ENCODE peak calls at places on chromosomes 13 and 19, in five cellular contexts. One of them, this sample, is unnamed.

GRCh38 chr19:41927810-41928192 is 448 bp downstream of the ERFL start:
- DNase-seq in CD8-positive, alpha-beta memory T cell: no peak
- DNase-seq in adipocyte: no peak
- DNase-seq in astrocyte of the spinal cord: no peak
- DNase-seq in HCT116: no peak
- DNase-seq in this sample: no peak

GRCh38 chr13:20901668-20902437 is 693 bp downstream of the XPO4 start:
- DNase-seq in CD8-positive, alpha-beta memory T cell: no peak
- DNase-seq in adipocyte: peak; percentile 62
- DNase-seq in astrocyte of the spinal cord: peak; percentile 14
- DNase-seq in HCT116: peak; percentile 15
- DNase-seq in this sample: peak; percentile 20

GRCh38 chr19:18006895-18007604 is 920 bp upstream of the ARRDC2 start:
- DNase-seq in CD8-positive, alpha-beta memory T cell: peak; percentile 73
- DNase-seq in adipocyte: peak; percentile 92
- DNase-seq in astrocyte of the spinal cord: peak; percentile 73
- DNase-seq in HCT116: no peak
- DNase-seq in this sample: peak; percentile 68

GRCh38 chr19:8449830-8450229 is 5.1 kb downstream of the HNRNPM start:
- DNase-seq in CD8-positive, alpha-beta memory T cell: no peak
- DNase-seq in adipocyte: no peak
- DNase-seq in astrocyte of the spinal cord: no peak
- DNase-seq in HCT116: no peak
- DNase-seq in this sample: no peak

GRCh38 chr13:101202590-101202989 is 213.7 kb downstream of the NALCN start:
- DNase-seq in CD8-positive, alpha-beta memory T cell: no peak
- DNase-seq in adipocyte: no peak
- DNase-seq in astrocyte of the spinal cord: no peak
- DNase-seq in HCT116: no peak
- DNase-seq in this sample: no peak

GRCh38 chr13:79782541-79783216 is 301.7 kb downstream of the NDFIP2 start:
- DNase-seq in CD8-positive, alpha-beta memory T cell: no peak
- DNase-seq in adipocyte: no peak
- DNase-seq in astrocyte of the spinal cord: peak; percentile 80
- DNase-seq in HCT116: no peak
- DNase-seq in this sample: peak; percentile 53

GRCh38 chr13:108437496-108437895 is 168.0 kb downstream of the TNFSF13B start:
- DNase-seq in CD8-positive, alpha-beta memory T cell: no peak
- DNase-seq in adipocyte: peak; percentile 62
- DNase-seq in astrocyte of the spinal cord: peak; percentile 59
- DNase-seq in HCT116: no peak
- DNase-seq in this sample: no peak

GRCh38 chr13:103101902-103102301 is 35.7 kb upstream of the SLC10A2 start:
- DNase-seq in CD8-positive, alpha-beta memory T cell: no peak
- DNase-seq in adipocyte: no peak
- DNase-seq in astrocyte of the spinal cord: no peak
- DNase-seq in HCT116: no peak
- DNase-seq in this sample: no peak

GRCh38 chr19:18725755-18726416 is 42.4 kb downstream of the CRTC1 start:
- DNase-seq in CD8-positive, alpha-beta memory T cell: no peak
- DNase-seq in adipocyte: no peak
- DNase-seq in astrocyte of the spinal cord: no peak
- DNase-seq in HCT116: no peak
- DNase-seq in this sample: no peak

GRCh38 chr13:39876258-39876657 is 220.8 kb downstream of the COG6 start:
- DNase-seq in CD8-positive, alpha-beta memory T cell: no peak
- DNase-seq in adipocyte: peak; percentile 73
- DNase-seq in astrocyte of the spinal cord: peak; percentile 89
- DNase-seq in HCT116: no peak
- DNase-seq in this sample: peak; percentile 91

GRCh38 chr19:54247106-54247930 is 4.7 kb upstream of the LILRA6 start:
- DNase-seq in CD8-positive, alpha-beta memory T cell: no peak
- DNase-seq in adipocyte: no peak
- DNase-seq in astrocyte of the spinal cord: no peak
- DNase-seq in HCT116: no peak
- DNase-seq in this sample: no peak

GRCh38 chr19:55112246-55112780 is 5.1 kb downstream of the PPP1R12C start:
- DNase-seq in CD8-positive, alpha-beta memory T cell: no peak
- DNase-seq in adipocyte: no peak
- DNase-seq in astrocyte of the spinal cord: no peak
- DNase-seq in HCT116: no peak
- DNase-seq in this sample: no peak

GRCh38 chr19:18428173-18428836 is 9.1 kb downstream of the SSBP4 start:
- DNase-seq in CD8-positive, alpha-beta memory T cell: no peak
- DNase-seq in adipocyte: no peak
- DNase-seq in astrocyte of the spinal cord: no peak
- DNase-seq in HCT116: no peak
- DNase-seq in this sample: no peak

GRCh38 chr19:31616031-31616430 is 266.8 kb upstream of the TSHZ3 start:
- DNase-seq in CD8-positive, alpha-beta memory T cell: no peak
- DNase-seq in adipocyte: no peak
- DNase-seq in astrocyte of the spinal cord: no peak
- DNase-seq in HCT116: no peak
- DNase-seq in this sample: no peak

GRCh38 chr19:55058781-55059610 is 4.0 kb downstream of the RDH13 start:
- DNase-seq in CD8-positive, alpha-beta memory T cell: no peak
- DNase-seq in adipocyte: no peak
- DNase-seq in astrocyte of the spinal cord: no peak
- DNase-seq in HCT116: no peak
- DNase-seq in this sample: no peak

GRCh38 chr19:4971424-4971793 is 2.5 kb downstream of the KDM4B start:
- DNase-seq in CD8-positive, alpha-beta memory T cell: no peak
- DNase-seq in adipocyte: peak; percentile 43
- DNase-seq in astrocyte of the spinal cord: peak; percentile 17
- DNase-seq in HCT116: no peak
- DNase-seq in this sample: no peak

GRCh38 chr19:14021474-14021873 is 6.5 kb upstream of the RLN3 start:
- DNase-seq in CD8-positive, alpha-beta memory T cell: no peak
- DNase-seq in adipocyte: no peak
- DNase-seq in astrocyte of the spinal cord: no peak
- DNase-seq in HCT116: no peak
- DNase-seq in this sample: no peak

GRCh38 chr13:45548281-45548680 is 67.3 kb downstream of the ERICH6B start:
- DNase-seq in CD8-positive, alpha-beta memory T cell: no peak
- DNase-seq in adipocyte: no peak
- DNase-seq in astrocyte of the spinal cord: no peak
- DNase-seq in HCT116: no peak
- DNase-seq in this sample: no peak

GRCh38 chr19:53927745-53928144 is 18.7 kb downstream of the CACNG7 start:
- DNase-seq in CD8-positive, alpha-beta memory T cell: peak; percentile 11
- DNase-seq in adipocyte: peak; percentile 74
- DNase-seq in astrocyte of the spinal cord: peak; percentile 54
- DNase-seq in HCT116: no peak
- DNase-seq in this sample: peak; percentile 43

GRCh38 chr13:42740753-42741152 is 40.6 kb upstream of the FAM216B start:
- DNase-seq in CD8-positive, alpha-beta memory T cell: no peak
- DNase-seq in adipocyte: no peak
- DNase-seq in astrocyte of the spinal cord: no peak
- DNase-seq in HCT116: peak; percentile 7
- DNase-seq in this sample: no peak

GRCh38 chr19:3977242-3978143 is 6.6 kb upstream of the DAPK3 start:
- DNase-seq in CD8-positive, alpha-beta memory T cell: no peak
- DNase-seq in adipocyte: no peak
- DNase-seq in astrocyte of the spinal cord: no peak
- DNase-seq in HCT116: no peak
- DNase-seq in this sample: no peak

GRCh38 chr19:42628411-42629135 is 33.8 kb upstream of the CEACAM8 start:
- DNase-seq in CD8-positive, alpha-beta memory T cell: no peak
- DNase-seq in adipocyte: no peak
- DNase-seq in astrocyte of the spinal cord: no peak
- DNase-seq in HCT116: no peak
- DNase-seq in this sample: peak; percentile 50

GRCh38 chr13:101490400-101491015 is 38.0 kb downstream of the ITGBL1 start:
- DNase-seq in CD8-positive, alpha-beta memory T cell: no peak
- DNase-seq in adipocyte: no peak
- DNase-seq in astrocyte of the spinal cord: no peak
- DNase-seq in HCT116: no peak
- DNase-seq in this sample: peak; percentile 43

GRCh38 chr13:40776681-40777165 is 5.7 kb upstream of the MRPS31 start:
- DNase-seq in CD8-positive, alpha-beta memory T cell: peak; percentile 49
- DNase-seq in adipocyte: peak; percentile 16
- DNase-seq in astrocyte of the spinal cord: peak; percentile 40
- DNase-seq in HCT116: no peak
- DNase-seq in this sample: peak; percentile 21

GRCh38 chr19:34480971-34481821 is at the start of gene WTIP:
- DNase-seq in CD8-positive, alpha-beta memory T cell: no peak
- DNase-seq in adipocyte: peak; percentile 95
- DNase-seq in astrocyte of the spinal cord: peak; percentile 89
- DNase-seq in HCT116: peak; percentile 18
- DNase-seq in this sample: peak; percentile 96

GRCh38 chr19:35348909-35349611 is 1.4 kb downstream of the FFAR1 start:
- DNase-seq in CD8-positive, alpha-beta memory T cell: no peak
- DNase-seq in adipocyte: no peak
- DNase-seq in astrocyte of the spinal cord: no peak
- DNase-seq in HCT116: no peak
- DNase-seq in this sample: no peak

GRCh38 chr19:44282846-44283245 is 22.0 kb downstream of the ZNF235 start:
- DNase-seq in CD8-positive, alpha-beta memory T cell: no peak
- DNase-seq in adipocyte: no peak
- DNase-seq in astrocyte of the spinal cord: no peak
- DNase-seq in HCT116: no peak
- DNase-seq in this sample: peak; percentile 21

GRCh38 chr19:47012620-47013019 is 7.0 kb upstream of the NPAS1 start:
- DNase-seq in CD8-positive, alpha-beta memory T cell: no peak
- DNase-seq in adipocyte: no peak
- DNase-seq in astrocyte of the spinal cord: no peak
- DNase-seq in HCT116: no peak
- DNase-seq in this sample: no peak

GRCh38 chr13:30039506-30039905 is 189.1 kb upstream of the UBL3 start:
- DNase-seq in CD8-positive, alpha-beta memory T cell: no peak
- DNase-seq in adipocyte: no peak
- DNase-seq in astrocyte of the spinal cord: no peak
- DNase-seq in HCT116: no peak
- DNase-seq in this sample: no peak

GRCh38 chr13:36778083-36778671 is 40.8 kb upstream of the RFXAP start:
- DNase-seq in CD8-positive, alpha-beta memory T cell: no peak
- DNase-seq in adipocyte: peak; percentile 69
- DNase-seq in astrocyte of the spinal cord: peak; percentile 63
- DNase-seq in HCT116: no peak
- DNase-seq in this sample: peak; percentile 39

GRCh38 chr19:51798958-51799310 is 4.0 kb downstream of the FPR3 start:
- DNase-seq in CD8-positive, alpha-beta memory T cell: no peak
- DNase-seq in adipocyte: no peak
- DNase-seq in astrocyte of the spinal cord: no peak
- DNase-seq in HCT116: no peak
- DNase-seq in this sample: no peak
- H3K4me3 ChIP-seq in CD8-positive, alpha-beta memory T cell: no peak overlapping the region
- H3K4me3 ChIP-seq in adipocyte: peak overlapping the region; percentile 47
- H3K4me3 ChIP-seq in astrocyte of the spinal cord: no peak overlapping the region
- H3K4me3 ChIP-seq in HCT116: no peak overlapping the region
- H3K4me3 ChIP-seq in this sample: no peak overlapping the region

GRCh38 chr19:45782820-45783785 is 813 bp upstream of the DMPK start:
- DNase-seq in CD8-positive, alpha-beta memory T cell: no peak
- DNase-seq in adipocyte: peak; percentile 94
- DNase-seq in astrocyte of the spinal cord: peak; percentile 46
- DNase-seq in HCT116: no peak
- DNase-seq in this sample: peak; percentile 68
- H3K4me3 ChIP-seq in CD8-positive, alpha-beta memory T cell: no peak overlapping the region
- H3K4me3 ChIP-seq in adipocyte: peak overlapping the region; percentile 88
- H3K4me3 ChIP-seq in astrocyte of the spinal cord: no peak overlapping the region
- H3K4me3 ChIP-seq in HCT116: no peak overlapping the region
- H3K4me3 ChIP-seq in this sample: peak overlapping the region; percentile 92

DNA sequence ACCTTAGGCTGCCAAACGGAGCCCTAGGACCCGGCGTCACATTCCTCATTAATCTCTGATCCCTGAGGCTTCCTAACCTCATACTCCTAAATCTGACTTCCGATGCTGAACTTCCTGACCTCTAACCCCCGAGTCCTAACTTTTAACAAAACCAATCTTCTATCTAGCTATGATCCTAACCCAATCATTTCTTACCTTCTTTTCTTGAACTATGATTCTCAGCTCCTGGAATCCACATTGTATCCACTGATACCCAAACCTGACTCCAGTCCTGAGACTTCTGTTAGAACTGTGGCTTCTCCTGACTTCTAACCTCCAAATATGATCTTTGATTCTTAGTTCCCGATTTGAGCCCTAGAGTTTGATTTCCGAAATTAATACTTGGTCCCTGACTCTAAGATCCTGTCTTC is 456 bp downstream of the NFKBIB start:
- DNase-seq in CD8-positive, alpha-beta memory T cell: no peak
- DNase-seq in adipocyte: no peak
- DNase-seq in astrocyte of the spinal cord: no peak
- DNase-seq in HCT116: no peak
- DNase-seq in this sample: no peak
- H3K4me3 ChIP-seq in CD8-positive, alpha-beta memory T cell: peak overlapping the region; percentile 88
- H3K4me3 ChIP-seq in adipocyte: peak overlapping the region; percentile 98
- H3K4me3 ChIP-seq in astrocyte of the spinal cord: peak overlapping the region; percentile 77
- H3K4me3 ChIP-seq in HCT116: peak overlapping the region; percentile 85
- H3K4me3 ChIP-seq in this sample: peak overlapping the region; percentile 94

DNA sequence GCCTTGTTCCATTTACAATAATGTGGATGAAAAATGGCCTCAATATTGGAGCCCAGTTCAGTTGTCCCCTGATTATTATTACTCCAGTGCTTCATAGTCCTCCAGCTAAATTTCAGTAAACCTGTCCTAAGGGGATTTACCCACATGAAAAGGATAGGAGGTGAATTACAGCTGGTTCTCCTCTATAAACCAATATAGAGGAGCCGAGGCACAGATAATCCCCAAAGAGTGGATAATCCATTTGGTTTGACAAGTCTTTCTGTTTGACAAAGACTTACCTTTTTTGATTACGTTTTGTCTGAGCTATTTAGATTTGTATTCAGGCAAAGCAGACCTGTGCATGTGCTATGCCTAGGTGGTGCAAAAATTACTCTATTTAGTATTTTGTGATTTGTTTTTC is 2.7 kb downstream of the CNMD start:
- DNase-seq in CD8-positive, alpha-beta memory T cell: no peak
- DNase-seq in adipocyte: no peak
- DNase-seq in astrocyte of the spinal cord: no peak
- DNase-seq in HCT116: no peak
- DNase-seq in this sample: no peak
- H3K4me3 ChIP-seq in CD8-positive, alpha-beta memory T cell: no peak overlapping the region
- H3K4me3 ChIP-seq in adipocyte: no peak overlapping the region
- H3K4me3 ChIP-seq in astrocyte of the spinal cord: no peak overlapping the region
- H3K4me3 ChIP-seq in HCT116: no peak overlapping the region
- H3K4me3 ChIP-seq in this sample: no peak overlapping the region

GRCh38 chr13:48662226-48662625 is 8.5 kb downstream of the CYSLTR2 start:
- DNase-seq in CD8-positive, alpha-beta memory T cell: no peak
- DNase-seq in adipocyte: no peak
- DNase-seq in astrocyte of the spinal cord: no peak
- DNase-seq in HCT116: no peak
- DNase-seq in this sample: no peak

DNA sequence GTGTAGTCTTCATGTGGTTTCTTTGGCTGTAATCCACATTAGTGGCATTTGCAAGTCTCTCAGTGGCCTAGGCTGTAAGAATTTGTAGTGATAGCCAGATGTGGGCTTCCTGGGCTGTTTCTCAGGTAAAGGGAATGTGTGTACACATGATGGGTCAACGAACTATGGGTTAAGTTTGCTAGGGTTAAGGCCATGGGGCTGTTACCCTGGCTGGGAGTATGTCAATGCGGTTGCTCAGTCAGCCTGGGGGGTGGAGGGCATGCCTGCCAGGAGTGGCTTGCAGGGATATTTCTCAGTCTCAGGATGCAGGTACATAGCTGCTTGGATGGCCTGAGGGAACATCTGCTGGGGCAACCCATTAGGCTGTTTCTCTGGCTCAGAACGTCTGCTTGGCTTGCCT is 13.4 kb downstream of the CYSLTR2 start:
- DNase-seq in CD8-positive, alpha-beta memory T cell: no peak
- DNase-seq in adipocyte: no peak
- DNase-seq in astrocyte of the spinal cord: no peak
- DNase-seq in HCT116: no peak
- DNase-seq in this sample: no peak
- H3K4me3 ChIP-seq in CD8-positive, alpha-beta memory T cell: no peak overlapping the region
- H3K4me3 ChIP-seq in adipocyte: no peak overlapping the region
- H3K4me3 ChIP-seq in astrocyte of the spinal cord: no peak overlapping the region
- H3K4me3 ChIP-seq in HCT116: no peak overlapping the region
- H3K4me3 ChIP-seq in this sample: no peak overlapping the region

This sample was measured in foreskin fibroblast.